ENCODE peak calls at places on chromosome 21, in six cellular contexts. X is tibial nerve; W is stimulated activated naive B cell treated with anti-CD40 and anti-IgM and Interleukin-4, amounts not matched to agents 10 μg/mL and 1 μg/mL and 100 μg/mL, for 72 hours; A is hippocampal formation; D is left cardiac atrium; Z is NT2/D1. B is an unnamed sample.

GRCh38 chr21:38460171-38460742 is 38.0 kb downstream of the ERG start:
- DNase-seq in X (no peak), W (no peak), A (no peak), Z (no peak), D (peak), B (no peak)

GRCh38 chr21:17925900-17926299 is 106.7 kb upstream of the C21orf91 start:
- DNase-seq in W (no peak), D (no peak), A (peak), X (no peak), Z (peak), B (no peak)

GRCh38 chr21:25369524-25370300 is 237.6 kb downstream of the MRPL39 start:
- DNase-seq in W (no peak), Z (no peak), A (no peak), X (no peak), D (no peak), B (no peak)

GRCh38 chr21:18384771-18385170 is 18.8 kb downstream of the TMPRSS15 start:
- DNase-seq in D (no peak), Z (peak), X (no peak), A (no peak), W (no peak), B (no peak)

GRCh38 chr21:34790341-34790740 is 121.5 kb downstream of the CLIC6 start:
- DNase-seq in A (no peak), Z (no peak), D (no peak), X (no peak), W (no peak), B (no peak)

GRCh38 chr21:45123440-45123839 is 49.1 kb downstream of the ADARB1 start:
- DNase-seq in A (no peak), Z (no peak), W (no peak), X (no peak), D (no peak), B (no peak)

GRCh38 chr21:20790113-20790512 is 208.1 kb upstream of the NCAM2 start:
- DNase-seq in W (no peak), Z (peak), X (no peak), A (no peak), D (no peak), B (no peak)

GRCh38 chr21:35075546-35075945 is 26.4 kb upstream of the RUNX1 start:
- DNase-seq in X (peak), Z (no peak), A (no peak), D (peak), W (no peak), B (no peak)

GRCh38 chr21:39317134-39318090 is 4.0 kb upstream of the BRWD1 start:
- DNase-seq in X (no peak), Z (no peak), A (no peak), D (no peak), W (no peak), B (peak)

GRCh38 chr21:16573581-16573980 is 843.8 kb downstream of the USP25 start:
- DNase-seq in X (no peak), W (no peak), A (no peak), Z (no peak), D (no peak), B (no peak)

GRCh38 chr21:20592482-20592881 is 405.7 kb upstream of the NCAM2 start:
- DNase-seq in A (no peak), D (no peak), X (no peak), W (no peak), Z (no peak), B (no peak)

GRCh38 chr21:30164796-30165195 is 1.8 kb downstream of the CLDN17 start:
- DNase-seq in W (no peak), D (no peak), X (no peak), Z (no peak), A (no peak), B (no peak)

GRCh38 chr21:25855591-25855990 is 120.8 kb downstream of the GABPA start:
- DNase-seq in A (no peak), X (no peak), D (no peak), Z (no peak), W (no peak), B (no peak)

GRCh38 chr21:44793269-44794030 is 8.2 kb downstream of the UBE2G2 start:
- DNase-seq in X (peak), A (peak), Z (no peak), W (peak), D (peak), B (peak)

GRCh38 chr21:44392916-44393315 is 39.5 kb downstream of the TRPM2 start:
- DNase-seq in W (no peak), X (no peak), A (no peak), D (no peak), Z (no peak), B (no peak)

GRCh38 chr21:41369105-41369914 is 7.5 kb downstream of the MX2 start:
- DNase-seq in W (peak), D (peak), X (peak), A (no peak), Z (peak), B (peak)

GRCh38 chr21:33394260-33394659 is 9.0 kb upstream of the IFNGR2 start:
- DNase-seq in D (no peak), X (peak), W (no peak), A (no peak), Z (no peak), B (no peak)

GRCh38 chr21:29961291-29962027 is 21.7 kb upstream of the GRIK1 start:
- DNase-seq in Z (no peak), D (no peak), A (no peak), W (no peak), X (no peak), B (no peak)

GRCh38 chr21:36706951-36707762 is 8.2 kb downstream of the SIM2 start:
- DNase-seq in X (no peak), Z (no peak), D (no peak), W (no peak), A (no peak), B (no peak)

GRCh38 chr21:34560021-34560420 is 48.0 kb upstream of the KCNE1 start:
- DNase-seq in Z (no peak), D (no peak), A (no peak), X (no peak), W (no peak), B (no peak)

GRCh38 chr21:44018813-44019567 is 6.9 kb downstream of the TRAPPC10 start:
- DNase-seq in W (no peak), Z (no peak), D (no peak), A (no peak), X (no peak), B (no peak)

GRCh38 chr21:41885341-41886024 is 6.3 kb upstream of the PRDM15 start:
- DNase-seq in D (no peak), Z (no peak), W (no peak), A (no peak), X (no peak), B (no peak)

GRCh38 chr21:18443085-18443484 is 39.5 kb upstream of the TMPRSS15 start:
- DNase-seq in D (no peak), W (no peak), X (no peak), Z (no peak), A (no peak), B (no peak)

GRCh38 chr21:40947713-40948112 is 100.8 kb upstream of the DSCAM start:
- DNase-seq in Z (no peak), X (no peak), W (no peak), A (no peak), D (no peak), B (no peak)

GRCh38 chr21:16308269-16308668 is 578.5 kb downstream of the USP25 start:
- DNase-seq in W (no peak), A (peak), Z (no peak), X (no peak), D (no peak), B (no peak)

GRCh38 chr21:24023402-24023801 is 1583.9 kb downstream of the MRPL39 start:
- DNase-seq in D (no peak), Z (no peak), W (no peak), A (peak), X (no peak), B (no peak)

GRCh38 chr21:37564341-37564923 is 197.9 kb downstream of the DYRK1A start:
- DNase-seq in X (peak), A (peak), Z (no peak), W (peak), D (peak), B (peak)

GRCh38 chr21:36330904-36331303 is 10.9 kb downstream of the MORC3 start:
- DNase-seq in Z (peak), W (no peak), A (peak), D (peak), X (peak), B (peak)

GRCh38 chr21:39533545-39534226 is 79.1 kb upstream of the B3GALT5 start:
- DNase-seq in Z (no peak), X (no peak), A (no peak), D (no peak), W (no peak), B (no peak)

GRCh38 chr21:25885405-25885804 is 150.6 kb downstream of the GABPA start:
- DNase-seq in A (no peak), X (no peak), Z (no peak), W (no peak), D (no peak), B (no peak)